ENCODE peak calls at places on chromosomes 13 and 19, in six cellular contexts. One of them, this sample, is unnamed.

GRCh38 chr13:99063952-99064351 is 86.1 kb upstream of the DOCK9 start:
- DNase-seq in right atrium auricular region: no peak
- DNase-seq in CD8-positive, alpha-beta memory T cell: no peak
- DNase-seq in neuronal stem cell: no peak
- DNase-seq in cardiac fibroblast: peak
- DNase-seq in lower leg skin: no peak
- DNase-seq in this sample: no peak

GRCh38 chr13:69683921-69684663 is 423.5 kb upstream of the ATXN8OS start:
- DNase-seq in right atrium auricular region: no peak
- DNase-seq in CD8-positive, alpha-beta memory T cell: no peak
- DNase-seq in neuronal stem cell: no peak
- DNase-seq in cardiac fibroblast: no peak
- DNase-seq in lower leg skin: no peak
- DNase-seq in this sample: peak

GRCh38 chr19:35555301-35556005 is 8.0 kb downstream of the ATP4A start:
- DNase-seq in right atrium auricular region: no peak
- DNase-seq in CD8-positive, alpha-beta memory T cell: no peak
- DNase-seq in neuronal stem cell: peak
- DNase-seq in cardiac fibroblast: peak
- DNase-seq in lower leg skin: no peak
- DNase-seq in this sample: peak

GRCh38 chr13:111210488-111210887 is 95.4 kb downstream of the ARHGEF7 start:
- DNase-seq in right atrium auricular region: no peak
- DNase-seq in CD8-positive, alpha-beta memory T cell: no peak
- DNase-seq in neuronal stem cell: no peak
- DNase-seq in cardiac fibroblast: peak
- DNase-seq in lower leg skin: no peak
- DNase-seq in this sample: no peak

GRCh38 chr13:46297338-46297737 is 85.6 kb downstream of the LRRC63 start:
- DNase-seq in right atrium auricular region: no peak
- DNase-seq in CD8-positive, alpha-beta memory T cell: no peak
- DNase-seq in neuronal stem cell: no peak
- DNase-seq in cardiac fibroblast: peak
- DNase-seq in lower leg skin: no peak
- DNase-seq in this sample: no peak

GRCh38 chr13:40986328-40986856 is 32.7 kb downstream of the ELF1 start:
- DNase-seq in right atrium auricular region: no peak
- DNase-seq in CD8-positive, alpha-beta memory T cell: no peak
- DNase-seq in neuronal stem cell: no peak
- DNase-seq in cardiac fibroblast: peak
- DNase-seq in lower leg skin: no peak
- DNase-seq in this sample: no peak

GRCh38 chr13:75258159-75258782 is 223.7 kb downstream of the TBC1D4 start:
- DNase-seq in right atrium auricular region: no peak
- DNase-seq in CD8-positive, alpha-beta memory T cell: no peak
- DNase-seq in neuronal stem cell: peak
- DNase-seq in cardiac fibroblast: peak
- DNase-seq in lower leg skin: no peak
- DNase-seq in this sample: no peak

GRCh38 chr19:30455881-30456280 is 83.7 kb downstream of the ZNF536 start:
- DNase-seq in right atrium auricular region: no peak
- DNase-seq in CD8-positive, alpha-beta memory T cell: no peak
- DNase-seq in neuronal stem cell: no peak
- DNase-seq in cardiac fibroblast: no peak
- DNase-seq in lower leg skin: no peak
- DNase-seq in this sample: no peak

GRCh38 chr13:34764246-34764645 is 177.8 kb upstream of the NBEA start:
- DNase-seq in right atrium auricular region: no peak
- DNase-seq in CD8-positive, alpha-beta memory T cell: no peak
- DNase-seq in neuronal stem cell: no peak
- DNase-seq in cardiac fibroblast: no peak
- DNase-seq in lower leg skin: no peak
- DNase-seq in this sample: no peak

GRCh38 chr13:102812616-102813287 is 13.8 kb downstream of the BIVM start:
- DNase-seq in right atrium auricular region: no peak
- DNase-seq in CD8-positive, alpha-beta memory T cell: no peak
- DNase-seq in neuronal stem cell: no peak
- DNase-seq in cardiac fibroblast: peak
- DNase-seq in lower leg skin: no peak
- DNase-seq in this sample: no peak

GRCh38 chr19:2042485-2043268 is 8.4 kb downstream of the MKNK2 start:
- DNase-seq in right atrium auricular region: no peak
- DNase-seq in CD8-positive, alpha-beta memory T cell: no peak
- DNase-seq in neuronal stem cell: no peak
- DNase-seq in cardiac fibroblast: no peak
- DNase-seq in lower leg skin: peak
- DNase-seq in this sample: peak

GRCh38 chr19:45781282-45782161 is 768 bp downstream of the DMPK start:
- DNase-seq in right atrium auricular region: no peak
- DNase-seq in CD8-positive, alpha-beta memory T cell: no peak
- DNase-seq in neuronal stem cell: no peak
- DNase-seq in cardiac fibroblast: no peak
- DNase-seq in lower leg skin: no peak
- DNase-seq in this sample: no peak

GRCh38 chr19:13176345-13176744 is 26.1 kb downstream of the IER2 start:
- DNase-seq in right atrium auricular region: no peak
- DNase-seq in CD8-positive, alpha-beta memory T cell: no peak
- DNase-seq in neuronal stem cell: no peak
- DNase-seq in cardiac fibroblast: no peak
- DNase-seq in lower leg skin: no peak
- DNase-seq in this sample: no peak

GRCh38 chr19:10152100-10152499 is 32.4 kb upstream of the EIF3G start:
- DNase-seq in right atrium auricular region: no peak
- DNase-seq in CD8-positive, alpha-beta memory T cell: no peak
- DNase-seq in neuronal stem cell: no peak
- DNase-seq in cardiac fibroblast: no peak
- DNase-seq in lower leg skin: no peak
- DNase-seq in this sample: no peak

GRCh38 chr13:47499358-47500150 is 501.5 kb downstream of the SUCLA2 start:
- DNase-seq in right atrium auricular region: no peak
- DNase-seq in CD8-positive, alpha-beta memory T cell: no peak
- DNase-seq in neuronal stem cell: no peak
- DNase-seq in cardiac fibroblast: peak
- DNase-seq in lower leg skin: no peak
- DNase-seq in this sample: no peak

GRCh38 chr19:11278670-11279069 is 16.3 kb upstream of the DOCK6 start:
- DNase-seq in right atrium auricular region: no peak
- DNase-seq in CD8-positive, alpha-beta memory T cell: no peak
- DNase-seq in neuronal stem cell: no peak
- DNase-seq in cardiac fibroblast: no peak
- DNase-seq in lower leg skin: no peak
- DNase-seq in this sample: no peak

GRCh38 chr13:106573855-106574254 is 5.9 kb upstream of the ARGLU1 start:
- DNase-seq in right atrium auricular region: peak
- DNase-seq in CD8-positive, alpha-beta memory T cell: no peak
- DNase-seq in neuronal stem cell: no peak
- DNase-seq in cardiac fibroblast: peak
- DNase-seq in lower leg skin: peak
- DNase-seq in this sample: no peak

GRCh38 chr19:33693678-33694077 is 71.9 kb downstream of the CHST8 start:
- DNase-seq in right atrium auricular region: no peak
- DNase-seq in CD8-positive, alpha-beta memory T cell: no peak
- DNase-seq in neuronal stem cell: no peak
- DNase-seq in cardiac fibroblast: no peak
- DNase-seq in lower leg skin: no peak
- DNase-seq in this sample: no peak

GRCh38 chr13:71797487-71797886 is 69.5 kb downstream of the DACH1 start:
- DNase-seq in right atrium auricular region: no peak
- DNase-seq in CD8-positive, alpha-beta memory T cell: no peak
- DNase-seq in neuronal stem cell: no peak
- DNase-seq in cardiac fibroblast: no peak
- DNase-seq in lower leg skin: no peak
- DNase-seq in this sample: no peak

GRCh38 chr13:107099661-107100060 is 531.7 kb upstream of the ARGLU1 start:
- DNase-seq in right atrium auricular region: no peak
- DNase-seq in CD8-positive, alpha-beta memory T cell: no peak
- DNase-seq in neuronal stem cell: no peak
- DNase-seq in cardiac fibroblast: peak
- DNase-seq in lower leg skin: no peak
- DNase-seq in this sample: no peak

GRCh38 chr19:55597493-55597892 is 1.8 kb downstream of the FIZ1 start:
- DNase-seq in right atrium auricular region: no peak
- DNase-seq in CD8-positive, alpha-beta memory T cell: no peak
- DNase-seq in neuronal stem cell: no peak
- DNase-seq in cardiac fibroblast: no peak
- DNase-seq in lower leg skin: no peak
- DNase-seq in this sample: no peak

GRCh38 chr13:44425041-44425814 is 51.6 kb downstream of the SERP2 start:
- DNase-seq in right atrium auricular region: no peak
- DNase-seq in CD8-positive, alpha-beta memory T cell: no peak
- DNase-seq in neuronal stem cell: no peak
- DNase-seq in cardiac fibroblast: no peak
- DNase-seq in lower leg skin: peak
- DNase-seq in this sample: no peak

GRCh38 chr13:73810647-73811046 is 323.6 kb downstream of the KLF12 start:
- DNase-seq in right atrium auricular region: no peak
- DNase-seq in CD8-positive, alpha-beta memory T cell: no peak
- DNase-seq in neuronal stem cell: no peak
- DNase-seq in cardiac fibroblast: no peak
- DNase-seq in lower leg skin: no peak
- DNase-seq in this sample: no peak

GRCh38 chr13:20441879-20442278 is 83.8 kb downstream of the CRYL1 start:
- DNase-seq in right atrium auricular region: no peak
- DNase-seq in CD8-positive, alpha-beta memory T cell: no peak
- DNase-seq in neuronal stem cell: peak
- DNase-seq in cardiac fibroblast: peak
- DNase-seq in lower leg skin: no peak
- DNase-seq in this sample: peak

GRCh38 chr19:7905298-7905697 is 1.6 kb downstream of the MAP2K7 start:
- DNase-seq in right atrium auricular region: no peak
- DNase-seq in CD8-positive, alpha-beta memory T cell: no peak
- DNase-seq in neuronal stem cell: no peak
- DNase-seq in cardiac fibroblast: no peak
- DNase-seq in lower leg skin: peak
- DNase-seq in this sample: no peak
- H3K4me3 ChIP-seq in right atrium auricular region: peak
- H3K4me3 ChIP-seq in CD8-positive, alpha-beta memory T cell: no peak
- H3K4me3 ChIP-seq in neuronal stem cell: no peak
- H3K4me3 ChIP-seq in cardiac fibroblast: peak
- H3K4me3 ChIP-seq in lower leg skin: no peak
- H3K4me3 ChIP-seq in this sample: peak

GRCh38 chr13:60047943-60048342 is 115.8 kb downstream of the DIAPH3 start:
- DNase-seq in right atrium auricular region: no peak
- DNase-seq in CD8-positive, alpha-beta memory T cell: no peak
- DNase-seq in neuronal stem cell: no peak
- DNase-seq in cardiac fibroblast: peak
- DNase-seq in lower leg skin: no peak
- DNase-seq in this sample: peak

GRCh38 chr13:60044321-60044720 is 119.4 kb downstream of the DIAPH3 start:
- DNase-seq in right atrium auricular region: no peak
- DNase-seq in CD8-positive, alpha-beta memory T cell: no peak
- DNase-seq in neuronal stem cell: no peak
- DNase-seq in cardiac fibroblast: no peak
- DNase-seq in lower leg skin: no peak
- DNase-seq in this sample: no peak

GRCh38 chr13:60043262-60043661 is 120.5 kb downstream of the DIAPH3 start:
- DNase-seq in right atrium auricular region: no peak
- DNase-seq in CD8-positive, alpha-beta memory T cell: no peak
- DNase-seq in neuronal stem cell: no peak
- DNase-seq in cardiac fibroblast: peak
- DNase-seq in lower leg skin: no peak
- DNase-seq in this sample: no peak
- H3K4me3 ChIP-seq in right atrium auricular region: no peak
- H3K4me3 ChIP-seq in CD8-positive, alpha-beta memory T cell: no peak
- H3K4me3 ChIP-seq in neuronal stem cell: no peak
- H3K4me3 ChIP-seq in cardiac fibroblast: no peak
- H3K4me3 ChIP-seq in lower leg skin: no peak
- H3K4me3 ChIP-seq in this sample: no peak

GRCh38 chr19:39238944-39239343 is 5.9 kb downstream of the IFNL3 start:
- DNase-seq in right atrium auricular region: no peak
- DNase-seq in CD8-positive, alpha-beta memory T cell: no peak
- DNase-seq in neuronal stem cell: no peak
- DNase-seq in cardiac fibroblast: no peak
- DNase-seq in lower leg skin: no peak
- DNase-seq in this sample: no peak

GRCh38 chr19:39236527-39236926 is 8.3 kb downstream of the IFNL3 start:
- DNase-seq in right atrium auricular region: no peak
- DNase-seq in CD8-positive, alpha-beta memory T cell: peak
- DNase-seq in neuronal stem cell: no peak
- DNase-seq in cardiac fibroblast: no peak
- DNase-seq in lower leg skin: no peak
- DNase-seq in this sample: no peak

GRCh38 chr19:39240421-39240820 is 4.4 kb downstream of the IFNL3 start:
- DNase-seq in right atrium auricular region: no peak
- DNase-seq in CD8-positive, alpha-beta memory T cell: no peak
- DNase-seq in neuronal stem cell: no peak
- DNase-seq in cardiac fibroblast: no peak
- DNase-seq in lower leg skin: no peak
- DNase-seq in this sample: no peak

GRCh38 chr19:39238209-39238608 is 6.6 kb downstream of the IFNL3 start:
- DNase-seq in right atrium auricular region: no peak
- DNase-seq in CD8-positive, alpha-beta memory T cell: no peak
- DNase-seq in neuronal stem cell: no peak
- DNase-seq in cardiac fibroblast: no peak
- DNase-seq in lower leg skin: no peak
- DNase-seq in this sample: no peak

GRCh38 chr19:39237200-39238184 is 7.3 kb downstream of the IFNL3 start:
- DNase-seq in right atrium auricular region: no peak
- DNase-seq in CD8-positive, alpha-beta memory T cell: peak
- DNase-seq in neuronal stem cell: no peak
- DNase-seq in cardiac fibroblast: no peak
- DNase-seq in lower leg skin: no peak
- DNase-seq in this sample: peak
- H3K4me3 ChIP-seq in right atrium auricular region: no peak
- H3K4me3 ChIP-seq in CD8-positive, alpha-beta memory T cell: peak
- H3K4me3 ChIP-seq in neuronal stem cell: no peak
- H3K4me3 ChIP-seq in cardiac fibroblast: no peak
- H3K4me3 ChIP-seq in lower leg skin: no peak
- H3K4me3 ChIP-seq in this sample: no peak

GRCh38 chr19:40721936-40722661 is 5.2 kb downstream of the ITPKC start:
- DNase-seq in right atrium auricular region: no peak
- DNase-seq in CD8-positive, alpha-beta memory T cell: no peak
- DNase-seq in neuronal stem cell: no peak
- DNase-seq in cardiac fibroblast: peak
- DNase-seq in lower leg skin: no peak
- DNase-seq in this sample: no peak
- H3K4me3 ChIP-seq in right atrium auricular region: no peak
- H3K4me3 ChIP-seq in CD8-positive, alpha-beta memory T cell: no peak
- H3K4me3 ChIP-seq in neuronal stem cell: no peak
- H3K4me3 ChIP-seq in cardiac fibroblast: peak
- H3K4me3 ChIP-seq in lower leg skin: no peak
- H3K4me3 ChIP-seq in this sample: no peak

GRCh38 chr19:4409123-4409933 is 6.9 kb downstream of the CHAF1A start:
- DNase-seq in right atrium auricular region: no peak
- DNase-seq in CD8-positive, alpha-beta memory T cell: no peak
- DNase-seq in neuronal stem cell: no peak
- DNase-seq in cardiac fibroblast: no peak
- DNase-seq in lower leg skin: no peak
- DNase-seq in this sample: no peak
- H3K4me3 ChIP-seq in right atrium auricular region: no peak
- H3K4me3 ChIP-seq in CD8-positive, alpha-beta memory T cell: no peak
- H3K4me3 ChIP-seq in neuronal stem cell: peak
- H3K4me3 ChIP-seq in cardiac fibroblast: no peak
- H3K4me3 ChIP-seq in lower leg skin: no peak
- H3K4me3 ChIP-seq in this sample: no peak

GRCh38 chr13:114090476-114090875 is 41.9 kb downstream of the RASA3 start:
- DNase-seq in right atrium auricular region: peak
- DNase-seq in CD8-positive, alpha-beta memory T cell: no peak
- DNase-seq in neuronal stem cell: no peak
- DNase-seq in cardiac fibroblast: no peak
- DNase-seq in lower leg skin: no peak
- DNase-seq in this sample: no peak
- H3K4me3 ChIP-seq in right atrium auricular region: no peak
- H3K4me3 ChIP-seq in CD8-positive, alpha-beta memory T cell: no peak
- H3K4me3 ChIP-seq in neuronal stem cell: no peak
- H3K4me3 ChIP-seq in cardiac fibroblast: no peak
- H3K4me3 ChIP-seq in lower leg skin: no peak
- H3K4me3 ChIP-seq in this sample: no peak